ENCODE peak calls at places on chromosomes 3 and 15, in nine cellular contexts. S is SK-MEL-5; D is stimulated activated CD4-positive, alpha-beta T cell treated with anti-CD3 and anti-CD28 coated beads, TNF-alpha, amount 100 ng/mL, for 4 hours; R is non-pigmented ciliary epithelial cell; Q is NCI-H2081; K is H9; P is NAMALWA; M is mesothelial cell of epicardium; E is NCI-H524. I is an unnamed sample.

GRCh38 chr3:139202226-139202958 is 141.4 kb upstream of the MRPS22 start:
- DNase-seq in S (peak), P (peak), E (peak), Q (no peak), D (no peak), K (peak), R (no peak), M (no peak), I (no peak)

GRCh38 chr15:92383528-92384326 is 10.0 kb upstream of the ST8SIA2 start:
- DNase-seq in R (no peak), D (no peak), P (peak), M (no peak), E (no peak), K (peak), S (peak), Q (no peak), I (peak)

GRCh38 chr15:61011576-61012336 is 217.3 kb downstream of the RORA start:
- DNase-seq in R (no peak), S (no peak), Q (no peak), D (no peak), K (peak), M (no peak), P (no peak), E (no peak), I (no peak)

GRCh38 chr3:32399030-32399620 is 7.5 kb downstream of the CMTM7 start:
- DNase-seq in M (no peak), Q (peak), D (no peak), S (peak), K (no peak), P (peak), R (no peak), E (peak), I (peak)

GRCh38 chr15:99097441-99098410 is 7.2 kb upstream of the SYNM start:
- DNase-seq in R (no peak), Q (no peak), D (no peak), S (no peak), E (no peak), M (no peak), K (no peak), P (no peak), I (no peak)

GRCh38 chr15:50181983-50182232 is at the start of gene SLC27A2:
- DNase-seq in Q (peak), R (no peak), E (no peak), M (no peak), D (no peak), K (peak), P (no peak), S (no peak), I (no peak)

GRCh38 chr15:77567202-77567601 is 65.5 kb downstream of the LINGO1 start:
- DNase-seq in K (no peak), E (no peak), S (no peak), R (no peak), Q (no peak), D (no peak), P (no peak), M (no peak), I (no peak)

GRCh38 chr15:60326824-60327654 is 70.7 kb downstream of the ANXA2 start:
- DNase-seq in R (no peak), P (peak), Q (peak), D (no peak), E (peak), K (no peak), S (peak), M (no peak), I (peak)

GRCh38 chr3:13783556-13783955 is 96.3 kb downstream of the WNT7A start:
- DNase-seq in E (peak), S (no peak), D (no peak), K (no peak), M (no peak), R (no peak), Q (peak), P (no peak), I (no peak)

GRCh38 chr3:104825116-104825515 is 541.6 kb upstream of the ALCAM start:
- DNase-seq in E (no peak), R (peak), D (no peak), P (no peak), M (no peak), S (no peak), Q (peak), K (peak), I (no peak)

GRCh38 chr15:60420322-60420721 is 22.5 kb upstream of the ANXA2 start:
- DNase-seq in S (no peak), Q (no peak), E (no peak), M (no peak), D (no peak), R (no peak), P (no peak), K (no peak), I (no peak)

GRCh38 chr15:57320543-57321220 is 55.6 kb upstream of the CGNL1 start:
- DNase-seq in Q (no peak), P (no peak), R (peak), E (no peak), K (no peak), D (no peak), S (no peak), M (no peak), I (no peak)

GRCh38 chr3:145145461-145145860 is 1015.5 kb downstream of the PLOD2 start:
- DNase-seq in R (no peak), S (no peak), P (no peak), Q (peak), D (no peak), M (no peak), K (no peak), E (no peak), I (no peak)

GRCh38 chr3:120160050-120160449 is 65.8 kb upstream of the GSK3B start:
- DNase-seq in M (no peak), Q (no peak), K (no peak), P (no peak), D (no peak), S (peak), E (no peak), R (peak), I (no peak)

GRCh38 chr3:122795674-122795969 is 753 bp downstream of the SLC49A4 start:
- DNase-seq in Q (no peak), K (no peak), E (no peak), P (no peak), R (no peak), S (no peak), D (no peak), M (no peak), I (no peak)

GRCh38 chr3:55570361-55570760 is 83.3 kb upstream of the WNT5A start:
- DNase-seq in P (no peak), K (no peak), R (no peak), D (no peak), M (no peak), S (no peak), E (no peak), Q (no peak), I (no peak)

GRCh38 chr3:48848816-48849515 is 1.3 kb upstream of the PRKAR2A start:
- DNase-seq in Q (no peak), R (no peak), D (no peak), M (no peak), K (no peak), S (no peak), E (peak), P (no peak), I (no peak)

GRCh38 chr3:82044918-82045715 is 283.7 kb upstream of the GBE1 start:
- DNase-seq in Q (peak), M (no peak), E (peak), D (no peak), S (no peak), R (no peak), K (no peak), P (no peak), I (no peak)

GRCh38 chr15:72155021-72155621 is 36.9 kb downstream of the SENP8 start:
- DNase-seq in P (no peak), M (peak), S (peak), Q (peak), D (no peak), R (no peak), E (peak), K (no peak), I (peak)

GRCh38 chr15:63043391-63044076 is 987 bp downstream of the TPM1 start:
- DNase-seq in P (peak), M (no peak), R (no peak), D (no peak), Q (no peak), S (no peak), E (no peak), K (no peak), I (no peak)

GRCh38 chr15:22808761-22809280 is 22.4 kb downstream of the NIPA1 start:
- DNase-seq in R (no peak), P (no peak), S (no peak), M (no peak), K (no peak), Q (no peak), D (no peak), E (no peak), I (no peak)

GRCh38 chr15:66016199-66016598 is 146.9 kb downstream of the RAB11A start:
- DNase-seq in D (no peak), Q (no peak), M (no peak), R (no peak), P (peak), E (no peak), S (no peak), K (no peak), I (no peak)

GRCh38 chr3:165855581-165855980 is 18.4 kb upstream of the BCHE start:
- DNase-seq in K (no peak), R (no peak), S (no peak), M (no peak), P (no peak), Q (no peak), D (no peak), E (no peak), I (no peak)

GRCh38 chr3:71859128-71859519 is 74.2 kb upstream of the PROK2 start:
- DNase-seq in M (no peak), P (peak), R (no peak), E (peak), Q (peak), K (no peak), D (no peak), S (peak), I (peak)

GRCh38 chr3:8964436-8965370 is 1.4 kb upstream of the RAD18 start:
- DNase-seq in M (no peak), K (peak), E (no peak), P (no peak), S (peak), R (no peak), D (no peak), Q (no peak), I (peak)

GRCh38 chr15:82980986-82981385 is 5.0 kb upstream of the RAMAC start:
- DNase-seq in Q (no peak), E (no peak), P (no peak), K (no peak), D (no peak), M (no peak), S (no peak), R (no peak), I (no peak)

GRCh38 chr3:48301814-48302194 is 31.7 kb downstream of the SPINK8 start:
- DNase-seq in M (no peak), R (no peak), K (no peak), P (peak), D (no peak), Q (peak), E (no peak), S (peak), I (no peak)

GRCh38 chr3:181913254-181913653 is 201.5 kb downstream of the SOX2 start:
- DNase-seq in R (no peak), E (no peak), P (no peak), S (no peak), K (no peak), Q (peak), M (no peak), D (no peak), I (no peak)

GRCh38 chr3:190024912-190025311 is 95.8 kb downstream of the P3H2 start:
- DNase-seq in S (no peak), K (no peak), R (no peak), Q (no peak), E (no peak), P (peak), D (no peak), M (no peak), I (peak)

GRCh38 chr3:15458212-15458780 is 30.9 kb downstream of the EAF1 start:
- DNase-seq in D (no peak), Q (no peak), E (no peak), S (peak), P (no peak), K (no peak), M (no peak), R (no peak), I (no peak)

GRCh38 chr15:89372069-89373033 is 37.7 kb upstream of the POLG start:
- DNase-seq in S (no peak), Q (no peak), P (no peak), R (no peak), M (no peak), E (no peak), K (no peak), D (no peak), I (no peak)

GRCh38 chr15:69482686-69483256 is 30.2 kb downstream of the RPLP1 start:
- DNase-seq in E (no peak), R (no peak), K (no peak), D (no peak), S (no peak), Q (peak), P (no peak), M (no peak), I (no peak)

GRCh38 chr15:48366574-48367312 is 35.5 kb downstream of the DUT start:
- DNase-seq in R (no peak), P (no peak), M (no peak), E (no peak), K (no peak), D (no peak), Q (no peak), S (no peak), I (no peak)

GRCh38 chr3:56119575-56120349 is 348.5 kb downstream of the ERC2 start:
- DNase-seq in E (no peak), K (no peak), Q (no peak), R (no peak), D (no peak), S (no peak), M (no peak), P (no peak), I (no peak)

GRCh38 chr15:66187271-66187670 is 66.3 kb downstream of the MEGF11 start:
- DNase-seq in R (no peak), E (no peak), S (no peak), D (no peak), M (no peak), P (no peak), Q (no peak), K (peak), I (no peak)

GRCh38 chr3:159263750-159264561 is 462.1 kb downstream of the MFSD1 start:
- DNase-seq in K (no peak), Q (peak), E (peak), S (peak), M (no peak), D (no peak), P (peak), R (no peak), I (peak)

GRCh38 chr15:85404156-85404921 is 23.9 kb downstream of the AKAP13 start:
- DNase-seq in P (peak), M (no peak), K (no peak), R (no peak), Q (no peak), E (no peak), S (no peak), D (no peak), I (no peak)

GRCh38 chr3:129461461-129462146 is 21.6 kb downstream of the IFT122 start:
- DNase-seq in M (no peak), E (no peak), K (no peak), D (no peak), P (no peak), R (no peak), Q (no peak), S (peak), I (peak)

GRCh38 chr15:36666228-36666627 is 86.8 kb downstream of the CDIN1 start:
- DNase-seq in P (no peak), E (no peak), M (no peak), K (no peak), Q (no peak), D (no peak), R (no peak), S (no peak), I (no peak)